ENCODE peak calls at places on chromosomes 16 and 17, in four cellular contexts. Q, B, I and F are unnamed samples.

GRCh38 chr17:38883592-38884526 is 14.0 kb downstream of the LASP1 start:
- DNase-seq in Q (no peak), B (no peak), I (peak; percentile 71), F (peak; percentile 89)

GRCh38 chr17:69539274-69539673 is 124.8 kb downstream of the MAP2K6 start:
- DNase-seq in Q (no peak), B (no peak), I (no peak), F (no peak)

GRCh38 chr17:81323411-81323868 is 28.3 kb upstream of the SLC38A10 start:
- DNase-seq in Q (no peak), B (no peak), I (no peak), F (no peak)

GRCh38 chr17:64622931-64623654 is 39.0 kb downstream of the SMURF2 start:
- DNase-seq in Q (no peak), B (no peak), I (no peak), F (no peak)

GRCh38 chr17:8393470-8394231 is 4.0 kb downstream of the RNF222 start:
- DNase-seq in Q (no peak), B (no peak), I (no peak), F (peak; percentile 72)

GRCh38 chr17:72590382-72590781 is 469.6 kb downstream of the SOX9 start:
- DNase-seq in Q (no peak), B (no peak), I (no peak), F (no peak)

GRCh38 chr16:2148714-2149629 is 547 bp downstream of the RAB26 start:
- DNase-seq in Q (no peak), B (no peak), I (peak; percentile 52), F (peak; percentile 36)

GRCh38 chr17:7839890-7840260 is 5.9 kb downstream of the KDM6B start:
- DNase-seq in Q (no peak), B (no peak), I (no peak), F (no peak)

GRCh38 chr16:47571711-47572110 is 110.6 kb downstream of the PHKB start:
- DNase-seq in Q (no peak), B (no peak), I (no peak), F (no peak)

GRCh38 chr16:88768041-88768876 is 16.8 kb downstream of the PIEZO1 start:
- DNase-seq in Q (no peak), B (no peak), I (no peak), F (no peak)

GRCh38 chr17:2649191-2649590 is 55.7 kb downstream of the PAFAH1B1 start:
- DNase-seq in Q (no peak), B (no peak), I (no peak), F (no peak)

GRCh38 chr16:82631701-82632685 is 5.2 kb downstream of the CDH13 start:
- DNase-seq in Q (no peak), B (no peak), I (peak; percentile 50), F (peak; percentile 73)
- H3K4ac ChIP-seq in Q (no peak overlapping the region), B (no peak overlapping the region), I (no peak overlapping the region), F (no peak overlapping the region)

DNA sequence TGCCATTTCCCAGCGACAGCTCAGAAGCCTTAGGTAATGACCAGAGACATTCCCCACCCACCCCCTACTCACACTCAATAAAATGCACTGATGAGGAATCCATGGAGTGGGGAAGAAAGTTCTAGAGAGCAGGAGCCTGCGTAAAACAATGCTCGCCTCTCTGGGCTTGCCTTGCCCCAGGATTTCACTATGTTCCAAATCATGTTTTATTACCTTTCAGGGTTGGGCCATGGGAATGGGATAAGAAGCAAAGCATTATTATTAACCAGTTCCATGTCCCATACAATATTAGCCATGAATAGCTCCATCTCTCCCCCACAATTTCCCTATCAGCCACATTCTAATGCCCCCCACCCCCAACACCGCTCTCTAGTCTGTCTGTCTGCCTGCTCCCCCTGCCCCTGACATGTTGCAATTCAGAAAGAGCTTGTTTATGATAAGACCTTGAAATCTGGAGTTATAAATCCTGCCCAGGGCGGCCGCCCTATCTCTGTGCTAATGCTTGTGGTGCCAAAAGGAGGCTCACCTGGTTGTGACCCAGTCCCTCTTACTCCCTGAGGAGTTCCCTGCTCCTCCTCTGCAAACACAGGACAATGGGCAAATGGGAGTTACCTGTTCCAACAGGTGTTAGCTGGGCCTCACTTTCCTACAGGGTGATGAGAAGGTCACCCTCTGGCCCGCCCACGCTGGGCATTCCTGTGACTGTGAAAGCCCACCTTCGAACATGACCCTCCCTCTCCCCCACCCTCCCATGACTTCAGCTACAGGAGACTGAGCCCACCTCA is 28.0 kb upstream of the DDX52 start:
- DNase-seq in Q (no peak), B (no peak), I (no peak), F (no peak)
- H3K9ac ChIP-seq in Q (no peak overlapping the region), B (no peak overlapping the region), I (no peak overlapping the region), F (no peak overlapping the region)

GRCh38 chr17:61216066-61216465 is 183.6 kb upstream of the TBX2 start:
- DNase-seq in Q (no peak), B (no peak), I (no peak), F (no peak)

GRCh38 chr17:61218438-61218837 is 181.2 kb upstream of the TBX2 start:
- DNase-seq in Q (no peak), B (no peak), I (no peak), F (no peak)

GRCh38 chr17:61214753-61215152 is 184.9 kb upstream of the TBX2 start:
- DNase-seq in Q (no peak), B (no peak), I (no peak), F (no peak)

GRCh38 chr17:61219460-61219859 is 180.2 kb upstream of the TBX2 start:
- DNase-seq in Q (no peak), B (no peak), I (no peak), F (no peak)

DNA sequence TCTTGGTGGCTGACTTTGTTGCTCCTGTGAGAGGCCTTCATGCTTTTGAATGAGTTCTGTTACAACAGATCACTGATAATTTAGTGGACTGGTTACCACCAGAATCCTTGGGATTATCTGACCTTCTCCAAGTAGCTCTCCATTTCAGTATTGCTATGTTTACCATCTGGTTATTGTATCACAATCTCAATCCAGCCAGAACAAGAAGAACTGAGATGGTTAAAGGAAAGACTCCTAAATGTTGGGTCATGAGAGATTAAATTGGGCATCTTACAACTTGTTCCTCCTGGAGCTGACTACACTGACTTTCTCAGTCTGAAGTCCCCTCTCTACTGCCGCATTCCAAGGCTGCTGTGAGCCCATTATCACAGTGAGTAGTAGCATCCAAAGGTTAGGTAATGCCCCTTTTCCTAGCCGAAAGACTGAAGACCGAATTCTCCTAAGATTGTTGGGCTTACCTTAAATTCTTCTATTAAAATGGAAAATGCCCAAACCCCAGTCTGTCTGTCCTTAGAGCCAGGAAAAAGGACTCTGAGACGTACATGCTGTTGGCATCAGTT is 181.7 kb upstream of the TBX2 start:
- DNase-seq in Q (no peak), B (no peak), I (no peak), F (peak; percentile 23)
- H3K4ac ChIP-seq in Q (no peak overlapping the region), B (no peak overlapping the region), I (no peak overlapping the region), F (no peak overlapping the region)

DNA sequence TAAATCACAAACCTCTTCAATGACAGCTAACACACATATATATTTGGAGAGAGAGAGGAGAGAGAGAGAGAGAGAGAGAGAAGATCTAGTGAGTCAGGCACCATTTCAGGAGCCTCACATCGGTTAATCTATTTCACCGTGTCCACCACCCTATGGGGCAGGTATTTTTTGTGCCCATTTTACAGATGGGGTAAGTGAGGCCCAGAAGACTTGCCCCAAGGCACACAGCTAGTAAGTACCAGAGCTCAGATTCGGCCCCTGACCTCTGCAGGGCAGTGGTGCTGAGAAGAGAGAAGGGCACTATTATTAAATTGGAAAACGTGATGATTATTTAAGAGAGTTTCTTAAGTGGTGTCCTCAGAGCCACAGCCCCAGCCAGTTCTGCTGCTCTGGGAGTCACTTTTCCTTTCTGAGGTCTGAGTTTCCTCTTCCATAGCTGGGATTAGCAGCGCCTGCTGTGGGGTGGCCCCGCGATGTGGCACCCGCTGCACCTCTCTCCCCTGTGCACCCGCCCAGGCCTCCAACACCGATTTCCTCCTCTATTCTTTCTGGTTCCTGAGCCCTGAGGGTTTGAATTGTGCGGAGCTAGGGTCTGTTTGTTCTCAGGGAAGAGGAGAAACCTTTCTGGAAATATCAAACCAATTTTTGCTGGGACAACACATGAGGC is 303.9 kb downstream of the IRF8 start:
- DNase-seq in Q (no peak), B (no peak), I (no peak), F (no peak)
- H3K9ac ChIP-seq in Q (no peak overlapping the region), B (no peak overlapping the region), I (no peak overlapping the region), F (no peak overlapping the region)

GRCh38 chr16:56688762-56689161 is 6.5 kb downstream of the MT1X start:
- DNase-seq in Q (no peak), B (no peak), I (no peak), F (no peak)

GRCh38 chr16:56684926-56685590 is 2.8 kb downstream of the MT1X start:
- DNase-seq in Q (no peak), B (no peak), I (no peak), F (no peak)

GRCh38 chr16:56684256-56684925 is 2.1 kb downstream of the MT1X start:
- DNase-seq in Q (no peak), B (no peak), I (no peak), F (no peak)

GRCh38 chr16:56689171-56689570 is 6.9 kb downstream of the MT1X start:
- DNase-seq in Q (no peak), B (no peak), I (no peak), F (no peak)

DNA sequence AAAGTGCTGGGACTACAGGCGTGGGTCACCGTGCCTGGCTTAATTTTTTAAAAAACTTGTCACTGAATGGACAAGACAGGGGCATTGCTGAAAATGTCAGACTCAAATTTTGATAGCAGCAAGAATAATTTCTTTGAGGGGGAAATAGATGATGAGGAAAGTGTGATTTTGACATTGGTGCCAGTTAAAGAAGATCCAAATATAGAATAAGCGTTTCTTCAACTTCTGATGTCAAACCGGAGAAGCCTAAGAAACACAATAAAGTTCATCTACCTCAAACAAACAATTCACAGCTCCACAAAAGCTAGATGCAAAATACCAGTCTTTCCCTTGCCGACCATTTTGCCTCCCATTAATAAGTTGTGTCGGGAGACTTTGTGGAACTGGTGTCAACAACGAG is 4.5 kb downstream of the MT1X start:
- DNase-seq in Q (no peak), B (no peak), I (no peak), F (no peak)
- H3K4ac ChIP-seq in Q (no peak overlapping the region), B (no peak overlapping the region), I (no peak overlapping the region), F (no peak overlapping the region)

DNA sequence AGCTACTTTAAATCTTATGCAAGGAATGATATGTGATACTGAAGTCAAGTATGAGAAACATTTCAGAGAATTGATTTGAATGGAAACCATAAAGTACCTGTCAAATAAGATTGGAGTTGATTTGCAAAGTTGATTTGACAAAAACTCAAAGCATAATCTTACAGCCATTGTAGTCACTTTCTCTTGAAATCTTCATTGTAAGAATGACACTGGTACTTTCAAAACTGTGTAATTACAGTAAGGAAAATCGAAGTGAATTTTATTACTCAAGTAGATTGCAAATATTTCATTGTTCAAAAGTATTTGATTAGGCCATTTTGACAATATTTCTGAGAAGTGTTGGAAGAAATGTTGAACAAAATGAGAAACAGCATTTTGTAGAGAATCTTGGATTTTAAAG is 3.6 kb downstream of the CPD start:
- DNase-seq in Q (no peak), B (no peak), I (no peak), F (no peak)
- H3K9ac ChIP-seq in Q (no peak overlapping the region), B (no peak overlapping the region), I (no peak overlapping the region), F (no peak overlapping the region)

GRCh38 chr16:85891033-85891775 is 7.8 kb upstream of the IRF8 start:
- DNase-seq in Q (no peak), B (no peak), I (no peak), F (peak; percentile 74)

GRCh38 chr16:85884808-85885463 is 14.0 kb upstream of the IRF8 start:
- DNase-seq in Q (no peak), B (no peak), I (no peak), F (no peak)

GRCh38 chr16:85885537-85885936 is 13.4 kb upstream of the IRF8 start:
- DNase-seq in Q (no peak), B (no peak), I (no peak), F (no peak)

GRCh38 chr16:85891776-85892166 is 7.2 kb upstream of the IRF8 start:
- DNase-seq in Q (no peak), B (no peak), I (no peak), F (no peak)

GRCh38 chr16:85888405-85889331 is 10.3 kb upstream of the IRF8 start:
- DNase-seq in Q (no peak), B (no peak), I (peak; percentile 8), F (no peak)
- H3K4ac ChIP-seq in Q (no peak overlapping the region), B (no peak overlapping the region), I (no peak overlapping the region), F (no peak overlapping the region)

GRCh38 chr17:4657678-4658077 is 16.2 kb upstream of the ALOX15 start:
- DNase-seq in Q (no peak), B (no peak), I (no peak), F (no peak)
- H3K9ac ChIP-seq in Q (no peak overlapping the region), B (no peak overlapping the region), I (no peak overlapping the region), F (no peak overlapping the region)